ENCODE peak calls at places on chromosome 3, in ten cellular contexts. One of them, this sample, is unnamed.

GRCh38 chr3:49248828-49249227 is 28.2 kb downstream of the C3orf62 start:
- DNase-seq in AG10803: peak
- DNase-seq in psoas muscle: no peak
- DNase-seq in fibroblast of villous mesenchyme: peak
- DNase-seq in astrocyte: no peak
- DNase-seq in AG09309: no peak
- DNase-seq in AG04450: no peak
- DNase-seq in ovary: no peak
- DNase-seq in mesendoderm: no peak
- DNase-seq in endothelial cell of umbilical vein: peak
- DNase-seq in this sample: no peak

GRCh38 chr3:27639271-27639670 is 82.9 kb downstream of the EOMES start:
- DNase-seq in AG10803: no peak
- DNase-seq in psoas muscle: no peak
- DNase-seq in fibroblast of villous mesenchyme: no peak
- DNase-seq in astrocyte: no peak
- DNase-seq in AG09309: no peak
- DNase-seq in AG04450: no peak
- DNase-seq in ovary: no peak
- DNase-seq in mesendoderm: no peak
- DNase-seq in endothelial cell of umbilical vein: no peak
- DNase-seq in this sample: no peak

GRCh38 chr3:160808838-160809237 is 52.8 kb downstream of the PPM1L start:
- DNase-seq in AG10803: no peak
- DNase-seq in psoas muscle: peak
- DNase-seq in fibroblast of villous mesenchyme: no peak
- DNase-seq in astrocyte: no peak
- DNase-seq in AG09309: no peak
- DNase-seq in AG04450: no peak
- DNase-seq in ovary: no peak
- DNase-seq in mesendoderm: no peak
- DNase-seq in endothelial cell of umbilical vein: no peak
- DNase-seq in this sample: no peak

GRCh38 chr3:21256932-21257331 is 494.1 kb downstream of the ZNF385D start:
- DNase-seq in AG10803: no peak
- DNase-seq in psoas muscle: no peak
- DNase-seq in fibroblast of villous mesenchyme: no peak
- DNase-seq in astrocyte: peak
- DNase-seq in AG09309: no peak
- DNase-seq in AG04450: no peak
- DNase-seq in ovary: no peak
- DNase-seq in mesendoderm: no peak
- DNase-seq in endothelial cell of umbilical vein: peak
- DNase-seq in this sample: no peak

GRCh38 chr3:5972586-5972985 is 785.1 kb downstream of the EDEM1 start:
- DNase-seq in AG10803: no peak
- DNase-seq in psoas muscle: no peak
- DNase-seq in fibroblast of villous mesenchyme: no peak
- DNase-seq in astrocyte: peak
- DNase-seq in AG09309: no peak
- DNase-seq in AG04450: no peak
- DNase-seq in ovary: no peak
- DNase-seq in mesendoderm: no peak
- DNase-seq in endothelial cell of umbilical vein: no peak
- DNase-seq in this sample: no peak

GRCh38 chr3:177836671-177837070 is 639.4 kb upstream of the TBL1XR1 start:
- DNase-seq in AG10803: peak
- DNase-seq in psoas muscle: no peak
- DNase-seq in fibroblast of villous mesenchyme: peak
- DNase-seq in astrocyte: peak
- DNase-seq in AG09309: no peak
- DNase-seq in AG04450: no peak
- DNase-seq in ovary: no peak
- DNase-seq in mesendoderm: no peak
- DNase-seq in endothelial cell of umbilical vein: no peak
- DNase-seq in this sample: no peak

GRCh38 chr3:37940242-37940908 is 50.2 kb upstream of the VILL start:
- DNase-seq in AG10803: peak
- DNase-seq in psoas muscle: no peak
- DNase-seq in fibroblast of villous mesenchyme: no peak
- DNase-seq in astrocyte: no peak
- DNase-seq in AG09309: no peak
- DNase-seq in AG04450: no peak
- DNase-seq in ovary: no peak
- DNase-seq in mesendoderm: no peak
- DNase-seq in endothelial cell of umbilical vein: no peak
- DNase-seq in this sample: no peak

GRCh38 chr3:183958226-183958625 is 59.5 kb downstream of the ABCC5 start:
- DNase-seq in AG10803: no peak
- DNase-seq in psoas muscle: no peak
- DNase-seq in fibroblast of villous mesenchyme: no peak
- DNase-seq in astrocyte: no peak
- DNase-seq in AG09309: no peak
- DNase-seq in AG04450: no peak
- DNase-seq in ovary: no peak
- DNase-seq in mesendoderm: no peak
- DNase-seq in endothelial cell of umbilical vein: no peak
- DNase-seq in this sample: no peak

GRCh38 chr3:45896069-45896468 is 9.7 kb downstream of the CCR9 start:
- DNase-seq in AG10803: no peak
- DNase-seq in psoas muscle: no peak
- DNase-seq in fibroblast of villous mesenchyme: no peak
- DNase-seq in astrocyte: no peak
- DNase-seq in AG09309: no peak
- DNase-seq in AG04450: no peak
- DNase-seq in ovary: no peak
- DNase-seq in mesendoderm: no peak
- DNase-seq in endothelial cell of umbilical vein: no peak
- DNase-seq in this sample: no peak

GRCh38 chr3:108088697-108089096 is 2.1 kb downstream of the CD47 start:
- DNase-seq in AG10803: peak
- DNase-seq in psoas muscle: no peak
- DNase-seq in fibroblast of villous mesenchyme: peak
- DNase-seq in astrocyte: peak
- DNase-seq in AG09309: no peak
- DNase-seq in AG04450: no peak
- DNase-seq in ovary: no peak
- DNase-seq in mesendoderm: no peak
- DNase-seq in endothelial cell of umbilical vein: peak
- DNase-seq in this sample: peak

GRCh38 chr3:194089357-194090177 is 46.4 kb upstream of the HES1 start:
- DNase-seq in AG10803: peak
- DNase-seq in psoas muscle: peak
- DNase-seq in fibroblast of villous mesenchyme: peak
- DNase-seq in astrocyte: peak
- DNase-seq in AG09309: peak
- DNase-seq in AG04450: peak
- DNase-seq in ovary: peak
- DNase-seq in mesendoderm: peak
- DNase-seq in endothelial cell of umbilical vein: peak
- DNase-seq in this sample: no peak

GRCh38 chr3:33218446-33219174 is at the start of gene SUSD5:
- DNase-seq in AG10803: peak
- DNase-seq in psoas muscle: peak
- DNase-seq in fibroblast of villous mesenchyme: peak
- DNase-seq in astrocyte: peak
- DNase-seq in AG09309: no peak
- DNase-seq in AG04450: no peak
- DNase-seq in ovary: no peak
- DNase-seq in mesendoderm: peak
- DNase-seq in endothelial cell of umbilical vein: peak
- DNase-seq in this sample: no peak

GRCh38 chr3:39275052-39275451 is 4.8 kb downstream of the CX3CR1 start:
- DNase-seq in AG10803: no peak
- DNase-seq in psoas muscle: no peak
- DNase-seq in fibroblast of villous mesenchyme: peak
- DNase-seq in astrocyte: no peak
- DNase-seq in AG09309: no peak
- DNase-seq in AG04450: peak
- DNase-seq in ovary: no peak
- DNase-seq in mesendoderm: peak
- DNase-seq in endothelial cell of umbilical vein: no peak
- DNase-seq in this sample: no peak

GRCh38 chr3:107740992-107741896 is 218.5 kb downstream of the BBX start:
- DNase-seq in AG10803: peak
- DNase-seq in psoas muscle: no peak
- DNase-seq in fibroblast of villous mesenchyme: peak
- DNase-seq in astrocyte: no peak
- DNase-seq in AG09309: no peak
- DNase-seq in AG04450: no peak
- DNase-seq in ovary: no peak
- DNase-seq in mesendoderm: peak
- DNase-seq in endothelial cell of umbilical vein: peak
- DNase-seq in this sample: no peak

GRCh38 chr3:129441215-129441614 is 1.2 kb downstream of the IFT122 start:
- DNase-seq in AG10803: no peak
- DNase-seq in psoas muscle: no peak
- DNase-seq in fibroblast of villous mesenchyme: no peak
- DNase-seq in astrocyte: no peak
- DNase-seq in AG09309: no peak
- DNase-seq in AG04450: no peak
- DNase-seq in ovary: no peak
- DNase-seq in mesendoderm: no peak
- DNase-seq in endothelial cell of umbilical vein: no peak
- DNase-seq in this sample: peak

GRCh38 chr3:134064081-134064480 is 34.4 kb upstream of the SLCO2A1 start:
- DNase-seq in AG10803: no peak
- DNase-seq in psoas muscle: no peak
- DNase-seq in fibroblast of villous mesenchyme: no peak
- DNase-seq in astrocyte: no peak
- DNase-seq in AG09309: no peak
- DNase-seq in AG04450: no peak
- DNase-seq in ovary: no peak
- DNase-seq in mesendoderm: no peak
- DNase-seq in endothelial cell of umbilical vein: no peak
- DNase-seq in this sample: no peak

GRCh38 chr3:83195243-83195642 is 1433.8 kb upstream of the GBE1 start:
- DNase-seq in AG10803: no peak
- DNase-seq in psoas muscle: no peak
- DNase-seq in fibroblast of villous mesenchyme: no peak
- DNase-seq in astrocyte: no peak
- DNase-seq in AG09309: no peak
- DNase-seq in AG04450: no peak
- DNase-seq in ovary: no peak
- DNase-seq in mesendoderm: no peak
- DNase-seq in endothelial cell of umbilical vein: no peak
- DNase-seq in this sample: no peak

GRCh38 chr3:83193526-83193925 is 1432.1 kb upstream of the GBE1 start:
- DNase-seq in AG10803: no peak
- DNase-seq in psoas muscle: no peak
- DNase-seq in fibroblast of villous mesenchyme: no peak
- DNase-seq in astrocyte: peak
- DNase-seq in AG09309: no peak
- DNase-seq in AG04450: no peak
- DNase-seq in ovary: no peak
- DNase-seq in mesendoderm: peak
- DNase-seq in endothelial cell of umbilical vein: no peak
- DNase-seq in this sample: no peak

GRCh38 chr3:83189634-83190033 is 1428.2 kb upstream of the GBE1 start:
- DNase-seq in AG10803: no peak
- DNase-seq in psoas muscle: no peak
- DNase-seq in fibroblast of villous mesenchyme: no peak
- DNase-seq in astrocyte: no peak
- DNase-seq in AG09309: no peak
- DNase-seq in AG04450: no peak
- DNase-seq in ovary: no peak
- DNase-seq in mesendoderm: no peak
- DNase-seq in endothelial cell of umbilical vein: no peak
- DNase-seq in this sample: no peak
- H3K4me3 ChIP-seq in AG10803: no peak
- H3K4me3 ChIP-seq in psoas muscle: no peak
- H3K4me3 ChIP-seq in fibroblast of villous mesenchyme: no peak
- H3K4me3 ChIP-seq in astrocyte: no peak
- H3K4me3 ChIP-seq in AG09309: no peak
- H3K4me3 ChIP-seq in AG04450: no peak
- H3K4me3 ChIP-seq in ovary: no peak
- H3K4me3 ChIP-seq in mesendoderm: no peak
- H3K4me3 ChIP-seq in endothelial cell of umbilical vein: no peak
- H3K4me3 ChIP-seq in this sample: no peak

DNA sequence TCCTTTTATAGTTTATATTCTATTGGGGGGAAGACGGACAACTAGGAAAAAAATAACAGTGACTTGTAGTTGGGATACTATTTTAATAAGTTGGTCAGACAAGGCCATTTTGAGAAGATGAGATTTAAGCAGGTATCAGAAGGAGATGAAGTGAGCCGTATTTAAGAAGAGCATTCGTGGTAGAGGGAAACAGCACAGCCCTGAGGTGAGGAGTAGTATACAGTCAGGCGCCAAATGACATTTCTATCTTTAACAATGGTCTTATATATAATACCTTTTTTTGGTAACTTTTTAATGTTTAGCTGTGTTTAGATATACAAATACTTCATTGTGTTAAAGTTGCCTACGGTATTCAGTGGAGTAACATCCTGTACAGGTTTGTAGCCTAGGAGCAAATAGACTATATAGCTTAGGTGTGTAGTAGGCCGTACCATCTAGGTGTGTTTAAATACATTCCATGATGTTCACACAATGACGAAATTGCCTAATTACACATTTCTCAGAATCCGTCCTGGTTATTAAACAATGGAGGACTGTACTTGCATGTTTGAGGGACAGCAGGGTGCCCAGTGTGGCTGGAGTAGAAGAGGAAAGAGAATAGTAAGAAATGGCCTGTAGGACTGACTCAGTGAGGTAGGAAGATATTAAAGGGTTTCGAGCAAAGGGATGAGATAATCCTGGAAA is 1.6 kb downstream of the NKTR start:
- DNase-seq in AG10803: no peak
- DNase-seq in psoas muscle: no peak
- DNase-seq in fibroblast of villous mesenchyme: no peak
- DNase-seq in astrocyte: no peak
- DNase-seq in AG09309: no peak
- DNase-seq in AG04450: no peak
- DNase-seq in ovary: no peak
- DNase-seq in mesendoderm: peak
- DNase-seq in endothelial cell of umbilical vein: peak
- DNase-seq in this sample: no peak
- H3K4me3 ChIP-seq in AG10803: peak
- H3K4me3 ChIP-seq in psoas muscle: peak
- H3K4me3 ChIP-seq in fibroblast of villous mesenchyme: peak
- H3K4me3 ChIP-seq in astrocyte: peak
- H3K4me3 ChIP-seq in AG09309: peak
- H3K4me3 ChIP-seq in AG04450: peak
- H3K4me3 ChIP-seq in ovary: peak
- H3K4me3 ChIP-seq in mesendoderm: peak
- H3K4me3 ChIP-seq in endothelial cell of umbilical vein: peak
- H3K4me3 ChIP-seq in this sample: peak

GRCh38 chr3:154151969-154152368 is 30.8 kb downstream of the ARHGEF26 start:
- DNase-seq in AG10803: peak
- DNase-seq in psoas muscle: no peak
- DNase-seq in fibroblast of villous mesenchyme: peak
- DNase-seq in astrocyte: peak
- DNase-seq in AG09309: peak
- DNase-seq in AG04450: peak
- DNase-seq in ovary: no peak
- DNase-seq in mesendoderm: no peak
- DNase-seq in endothelial cell of umbilical vein: peak
- DNase-seq in this sample: no peak
- H3K4me3 ChIP-seq in AG10803: no peak
- H3K4me3 ChIP-seq in psoas muscle: no peak
- H3K4me3 ChIP-seq in fibroblast of villous mesenchyme: no peak
- H3K4me3 ChIP-seq in astrocyte: no peak
- H3K4me3 ChIP-seq in AG09309: no peak
- H3K4me3 ChIP-seq in AG04450: no peak
- H3K4me3 ChIP-seq in ovary: no peak
- H3K4me3 ChIP-seq in mesendoderm: no peak
- H3K4me3 ChIP-seq in endothelial cell of umbilical vein: no peak
- H3K4me3 ChIP-seq in this sample: no peak

GRCh38 chr3:142863965-142864924 is 24.6 kb downstream of the PCOLCE2 start:
- DNase-seq in AG10803: peak
- DNase-seq in psoas muscle: no peak
- DNase-seq in fibroblast of villous mesenchyme: no peak
- DNase-seq in astrocyte: no peak
- DNase-seq in AG09309: no peak
- DNase-seq in AG04450: no peak
- DNase-seq in ovary: no peak
- DNase-seq in mesendoderm: no peak
- DNase-seq in endothelial cell of umbilical vein: no peak
- DNase-seq in this sample: no peak
- H3K4me3 ChIP-seq in AG10803: peak
- H3K4me3 ChIP-seq in psoas muscle: no peak
- H3K4me3 ChIP-seq in fibroblast of villous mesenchyme: no peak
- H3K4me3 ChIP-seq in astrocyte: no peak
- H3K4me3 ChIP-seq in AG09309: no peak
- H3K4me3 ChIP-seq in AG04450: no peak
- H3K4me3 ChIP-seq in ovary: no peak
- H3K4me3 ChIP-seq in mesendoderm: no peak
- H3K4me3 ChIP-seq in endothelial cell of umbilical vein: no peak
- H3K4me3 ChIP-seq in this sample: no peak

This sample was measured in CD4-positive, alpha-beta memory T cell.